ENCODE peak calls at places on chromosomes 5 and 9, in five cellular contexts. G, D, S, K and B are unnamed samples.

GRCh38 chr9:95572370-95573151 is 55.8 kb upstream of the PTCH1 start:
- DNase-seq in G (no peak), D (no peak), S (no peak), K (peak; percentile 55), B (no peak)

GRCh38 chr5:173582198-173583092 is 34.0 kb downstream of the BOD1 start:
- DNase-seq in G (peak; percentile 36), D (no peak), S (no peak), K (no peak), B (no peak)

GRCh38 chr9:106622148-106622547 is 240.8 kb upstream of the ZNF462 start:
- DNase-seq in G (no peak), D (no peak), S (no peak), K (peak; percentile 14), B (no peak)

GRCh38 chr9:116152390-116152789 is 1.2 kb upstream of the PAPPA start:
- DNase-seq in G (peak; percentile 70), D (peak; percentile 11), S (peak; percentile 16), K (peak; percentile 29), B (no peak)

GRCh38 chr9:116190997-116191396 is 37.4 kb downstream of the PAPPA start:
- DNase-seq in G (peak; percentile 92), D (no peak), S (no peak), K (no peak), B (no peak)

GRCh38 chr5:173757279-173757678 is 130.9 kb upstream of the CPEB4 start:
- DNase-seq in G (no peak), D (no peak), S (no peak), K (peak; percentile 67), B (no peak)

GRCh38 chr5:14280294-14280854 is 137.2 kb downstream of the TRIO start:
- DNase-seq in G (no peak), D (no peak), S (no peak), K (no peak), B (no peak)

GRCh38 chr5:176732736-176733585 is 77.4 kb upstream of the UNC5A start:
- DNase-seq in G (no peak), D (no peak), S (no peak), K (peak; percentile 33), B (no peak)

GRCh38 chr5:137200906-137201305 is 298.2 kb downstream of the SPOCK1 start:
- DNase-seq in G (no peak), D (no peak), S (no peak), K (no peak), B (no peak)

GRCh38 chr9:755454-756381 is 85.8 kb upstream of the DMRT1 start:
- DNase-seq in G (peak; percentile 92), D (no peak), S (peak; percentile 93), K (no peak), B (no peak)

GRCh38 chr9:115770521-115770920 is 383.1 kb upstream of the PAPPA start:
- DNase-seq in G (no peak), D (no peak), S (no peak), K (no peak), B (no peak)

GRCh38 chr5:109167586-109167985 is 242.2 kb downstream of the PJA2 start:
- DNase-seq in G (no peak), D (no peak), S (no peak), K (no peak), B (no peak)

GRCh38 chr9:27474350-27474749 is 49.7 kb upstream of the IFNK start:
- DNase-seq in G (no peak), D (no peak), S (no peak), K (no peak), B (no peak)

GRCh38 chr9:35910613-35911488 is 1.6 kb downstream of the SPAAR start:
- DNase-seq in G (peak; percentile 52), D (peak; percentile 44), S (peak; percentile 58), K (no peak), B (peak; percentile 82)

GRCh38 chr9:86175743-86176456 is 76.5 kb upstream of the GOLM1 start:
- DNase-seq in G (no peak), D (no peak), S (no peak), K (peak; percentile 58), B (no peak)

GRCh38 chr5:118578093-118578492 is 410.3 kb downstream of the DTWD2 start:
- DNase-seq in G (no peak), D (no peak), S (no peak), K (no peak), B (no peak)

GRCh38 chr9:35690447-35691324 is 961 bp upstream of the TPM2 start:
- DNase-seq in G (peak; percentile 75), D (peak; percentile 78), S (no peak), K (peak; percentile 90), B (peak; percentile 68)

GRCh38 chr5:95901676-95902646 is 59.7 kb downstream of the ELL2 start:
- DNase-seq in G (peak; percentile 89), D (peak; percentile 25), S (no peak), K (no peak), B (peak; percentile 7)

GRCh38 chr5:102858808-102859207 is 103.7 kb downstream of the PAM start:
- DNase-seq in G (peak; percentile 88), D (no peak), S (no peak), K (no peak), B (no peak)

GRCh38 chr9:110583237-110583636 is 3.7 kb upstream of the SVEP1 start:
- DNase-seq in G (peak; percentile 71), D (no peak), S (no peak), K (no peak), B (peak; percentile 8)

GRCh38 chr9:134344821-134345310 is 18.6 kb downstream of the RXRA start:
- DNase-seq in G (no peak), D (no peak), S (no peak), K (no peak), B (no peak)

GRCh38 chr9:100352201-100352726 is 478 bp downstream of the TEX10 start:
- DNase-seq in G (peak; percentile 10), D (peak; percentile 50), S (no peak), K (no peak), B (no peak)

DNA sequence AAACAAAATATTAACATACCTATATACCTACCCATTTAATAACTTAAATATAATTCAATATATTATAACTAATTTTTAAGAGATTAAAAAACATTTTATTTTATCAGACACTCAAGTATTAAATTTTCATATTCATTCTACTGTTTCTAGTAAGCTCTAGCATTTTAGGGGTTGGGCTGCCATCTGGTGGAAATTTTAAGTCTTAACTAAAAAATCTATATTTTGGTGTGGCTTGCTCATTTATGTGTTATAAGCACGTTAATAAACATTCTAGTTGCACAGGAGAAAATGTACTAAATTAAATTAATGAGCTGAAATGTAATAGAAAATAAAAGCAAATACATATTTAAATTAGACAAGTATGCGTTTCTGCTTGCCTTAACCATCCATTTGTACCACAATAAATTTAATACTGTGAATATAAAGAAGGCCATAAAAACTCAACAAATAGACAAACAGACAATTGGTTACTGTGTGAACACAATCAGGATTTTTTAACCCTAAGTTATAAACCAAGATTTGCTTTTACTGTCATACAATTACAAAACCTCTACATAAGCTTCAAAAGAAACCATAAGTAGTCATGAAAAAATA is 1728.3 kb upstream of the CDH9 start:
- DNase-seq in G (peak; percentile 21), D (peak; percentile 52), S (peak; percentile 18), K (peak; percentile 1), B (peak; percentile 5)
- TF ChIP-seq SMC3 in G (peak; percentile 11), D (no peak), S (peak; percentile 12), K (peak; percentile 38), B (peak; percentile 87)

GRCh38 chr5:67267522-67268232 is 71.1 kb upstream of the CD180 start:
- DNase-seq in G (no peak), D (no peak), S (no peak), K (peak; percentile 14), B (no peak)

GRCh38 chr5:67265951-67266350 is 69.4 kb upstream of the CD180 start:
- DNase-seq in G (no peak), D (no peak), S (no peak), K (no peak), B (no peak)

GRCh38 chr5:67272453-67273130 is 76.0 kb upstream of the CD180 start:
- DNase-seq in G (no peak), D (no peak), S (no peak), K (no peak), B (no peak)

GRCh38 chr5:67266654-67267350 is 70.2 kb upstream of the CD180 start:
- DNase-seq in G (no peak), D (no peak), S (no peak), K (no peak), B (no peak)

DNA sequence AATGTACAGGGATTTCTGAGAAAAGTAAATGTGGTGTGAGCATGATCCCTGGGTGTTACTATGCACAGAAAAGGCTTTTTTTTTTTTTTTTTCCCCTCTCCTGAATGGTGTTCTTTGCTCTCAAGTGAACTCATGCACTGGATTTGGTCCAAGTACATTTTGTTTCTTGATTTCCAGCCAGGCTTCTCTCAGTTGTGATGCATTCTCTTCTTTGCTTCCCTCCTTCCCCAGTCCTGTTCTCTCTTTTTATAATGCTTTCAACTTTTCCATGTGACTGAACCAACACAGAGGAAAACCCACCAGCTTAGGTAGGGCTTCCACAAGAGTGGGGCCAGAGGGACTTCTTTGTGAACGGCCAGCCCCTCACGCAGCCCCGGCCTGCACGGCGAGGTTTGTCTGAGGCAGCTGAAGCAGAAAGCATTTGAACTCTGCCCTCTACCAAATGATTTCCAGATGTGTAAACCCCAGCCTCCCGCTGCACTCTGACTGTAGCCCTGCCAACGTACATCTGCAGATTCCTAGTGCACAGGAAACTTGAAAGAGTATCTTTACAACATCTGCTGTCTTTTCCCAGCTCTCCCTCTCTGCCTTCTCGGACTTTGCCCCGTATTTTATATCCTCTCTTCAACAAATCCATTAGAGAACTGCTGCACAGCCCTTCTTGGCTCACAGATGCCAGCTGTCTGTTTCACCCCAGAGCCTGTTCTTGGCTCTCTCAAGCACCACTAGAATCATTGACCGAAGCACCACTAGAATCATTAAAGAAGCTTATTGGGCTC is 71.8 kb upstream of the CD180 start:
- DNase-seq in G (peak; percentile 95), D (no peak), S (peak; percentile 62), K (peak; percentile 72), B (peak; percentile 7)
- TF ChIP-seq SMC3 in G (no peak), D (no peak), S (no peak), K (no peak), B (peak; percentile 18)

DNA sequence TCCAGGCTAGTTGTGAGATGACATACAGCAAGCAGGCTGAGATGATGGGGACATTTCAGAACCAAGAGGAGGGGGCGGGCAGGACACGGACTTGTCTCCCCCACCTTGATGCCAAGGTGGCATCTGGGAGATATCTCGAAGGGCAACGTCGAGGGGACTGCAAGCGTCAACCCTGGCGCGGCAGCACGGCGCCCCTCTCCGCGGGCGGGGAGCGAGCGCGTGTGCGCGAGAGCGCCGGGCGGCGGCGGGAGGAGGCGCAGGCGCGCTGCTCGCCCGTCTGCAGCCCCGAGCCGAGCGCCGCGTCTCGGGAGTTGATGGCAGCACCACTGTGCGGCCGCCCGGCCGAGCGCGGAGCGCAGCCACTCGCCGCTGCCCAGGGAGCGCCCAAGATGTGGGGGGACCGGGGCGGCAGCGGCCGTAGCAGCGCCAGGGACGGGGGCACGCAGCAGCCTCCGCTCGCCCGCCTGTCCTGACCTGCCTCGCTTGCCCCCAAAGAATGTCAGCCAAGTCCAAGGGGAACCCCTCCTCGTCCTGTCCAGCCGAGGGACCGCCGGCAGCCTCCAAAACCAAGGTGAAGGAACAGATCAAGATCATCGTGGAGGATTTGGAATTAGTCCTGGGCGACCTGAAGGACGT is at the start of gene PRR16:
- DNase-seq in G (peak; percentile 73), D (peak; percentile 67), S (no peak), K (peak; percentile 90), B (peak; percentile 23)
- TF ChIP-seq SMC3 in G (no peak), D (no peak), S (no peak), K (peak; percentile 26), B (no peak)

GRCh38 chr5:72552041-72552557 is 44.9 kb upstream of the ZNF366 start:
- DNase-seq in G (peak; percentile 90), D (peak; percentile 20), S (no peak), K (no peak), B (no peak)
- TF ChIP-seq SMC3 in G (no peak), D (no peak), S (no peak), K (no peak), B (no peak)

GRCh38 chr5:1538741-1539392 is 15.1 kb upstream of the LPCAT1 start:
- DNase-seq in G (no peak), D (no peak), S (no peak), K (no peak), B (no peak)
- TF ChIP-seq SMC3 in G (no peak), D (no peak), S (no peak), K (no peak), B (no peak)

GRCh38 chr9:130823435-130823834 is 11.6 kb upstream of the ABL1 start:
- DNase-seq in G (peak; percentile 69), D (no peak), S (no peak), K (no peak), B (no peak)
- TF ChIP-seq SMC3 in G (no peak), D (no peak), S (no peak), K (no peak), B (no peak)